ENCODE peak calls at places on chromosomes 13 and 19, in nine cellular contexts. O, M, I, W, G, Y, F, N and S are unnamed samples.

GRCh38 chr13:54574791-54575190 is 1546.2 kb downstream of the OLFM4 start:
- DNase-seq in O (no peak), M (no peak), I (no peak), W (no peak), G (no peak), Y (no peak), F (no peak), N (no peak), S (no peak)

GRCh38 chr13:42973581-42973980 is 18.5 kb downstream of the EPSTI1 start:
- DNase-seq in O (no peak), M (no peak), I (no peak), W (no peak), G (no peak), Y (no peak), F (no peak), N (no peak), S (no peak)

GRCh38 chr13:20960663-20961309 is 58.2 kb upstream of the XPO4 start:
- DNase-seq in O (no peak), M (no peak), I (no peak), W (no peak), G (no peak), Y (no peak), F (no peak), N (no peak), S (no peak)

GRCh38 chr13:48258002-48258401 is 25.0 kb downstream of the ITM2B start:
- DNase-seq in O (no peak), M (no peak), I (no peak), W (no peak), G (no peak), Y (no peak), F (no peak), N (no peak), S (no peak)

GRCh38 chr13:34748078-34748477 is 194.0 kb upstream of the NBEA start:
- DNase-seq in O (peak), M (no peak), I (no peak), W (peak), G (no peak), Y (no peak), F (no peak), N (no peak), S (no peak)

GRCh38 chr13:30856004-30856790 is 49.9 kb upstream of the MEDAG start:
- DNase-seq in O (no peak), M (no peak), I (peak), W (no peak), G (no peak), Y (no peak), F (no peak), N (no peak), S (no peak)

GRCh38 chr13:42859760-42860159 is 78.4 kb downstream of the FAM216B start:
- DNase-seq in O (no peak), M (no peak), I (no peak), W (no peak), G (no peak), Y (no peak), F (no peak), N (no peak), S (no peak)

GRCh38 chr19:45076851-45077730 is 813 bp upstream of the ZNF296 start:
- DNase-seq in O (no peak), M (no peak), I (no peak), W (no peak), G (no peak), Y (no peak), F (no peak), N (no peak), S (no peak)

GRCh38 chr13:72851678-72852014 is 69.7 kb downstream of the PIBF1 start:
- DNase-seq in O (no peak), M (no peak), I (no peak), W (no peak), G (no peak), Y (no peak), F (no peak), N (no peak), S (no peak)

GRCh38 chr13:38530492-38530891 is 156.4 kb upstream of the FREM2 start:
- DNase-seq in O (no peak), M (no peak), I (peak), W (no peak), G (no peak), Y (no peak), F (no peak), N (no peak), S (peak)

GRCh38 chr19:17751103-17751911 is at the start of gene FCHO1:
- DNase-seq in O (peak), M (no peak), I (no peak), W (peak), G (no peak), Y (peak), F (no peak), N (no peak), S (no peak)

GRCh38 chr13:75762066-75762937 is 126.2 kb downstream of the LMO7 start:
- DNase-seq in O (no peak), M (no peak), I (peak), W (no peak), G (no peak), Y (no peak), F (no peak), N (no peak), S (no peak)

GRCh38 chr19:54069482-54069881 is 5.8 kb upstream of the VSTM1 start:
- DNase-seq in O (no peak), M (no peak), I (no peak), W (no peak), G (no peak), Y (no peak), F (no peak), N (no peak), S (no peak)

GRCh38 chr13:111025310-111025709 is 89.8 kb upstream of the ARHGEF7 start:
- DNase-seq in O (no peak), M (no peak), I (no peak), W (no peak), G (no peak), Y (no peak), F (no peak), N (no peak), S (no peak)